ENCODE peak calls at places on chromosomes 11 and 22, in ten cellular contexts. V, Y, T, Z, O, Q, C, B, M and I are unnamed samples.
A peak's percentile ranks its signal among the peaks of the same experiment; 100 is the strongest.

GRCh38 chr11:129315781-129316579 is 59.7 kb upstream of the BARX2 start:
- DNase-seq in V (peak; percentile 32), Y (peak; percentile 83), T (no peak), Z (no peak), O (no peak), Q (no peak), C (no peak), B (peak; percentile 79), M (no peak), I (no peak)

GRCh38 chr11:65448074-65448417 is 25.4 kb downstream of the NEAT1 start:
- DNase-seq in V (no peak), Y (no peak), T (no peak), Z (no peak), O (peak; percentile 84), Q (no peak), C (no peak), B (no peak), M (no peak), I (no peak)

GRCh38 chr22:20661473-20661872 is 112.4 kb upstream of the SERPIND1 start:
- DNase-seq in V (no peak), Y (no peak), T (no peak), Z (no peak), O (no peak), Q (no peak), C (no peak), B (no peak), M (no peak), I (no peak)

GRCh38 chr11:1295591-1295990 is 13.8 kb downstream of the TOLLIP start:
- DNase-seq in V (no peak), Y (no peak), T (no peak), Z (no peak), O (no peak), Q (no peak), C (no peak), B (no peak), M (no peak), I (no peak)

GRCh38 chr11:60367896-60368295 is 10.4 kb upstream of the MS4A7 start:
- DNase-seq in V (no peak), Y (no peak), T (no peak), Z (no peak), O (no peak), Q (no peak), C (no peak), B (no peak), M (no peak), I (no peak)

GRCh38 chr11:35178862-35179261 is 39.9 kb downstream of the CD44 start:
- DNase-seq in V (no peak), Y (peak; percentile 75), T (no peak), Z (no peak), O (no peak), Q (no peak), C (no peak), B (no peak), M (no peak), I (no peak)

GRCh38 chr22:24417901-24418641 is 9.3 kb upstream of the ADORA2A start:
- DNase-seq in V (no peak), Y (peak; percentile 57), T (peak; percentile 44), Z (no peak), O (no peak), Q (no peak), C (no peak), B (no peak), M (no peak), I (no peak)

GRCh38 chr11:77181226-77181625 is 53.2 kb downstream of the MYO7A start:
- DNase-seq in V (no peak), Y (no peak), T (no peak), Z (no peak), O (no peak), Q (no peak), C (no peak), B (no peak), M (no peak), I (no peak)

GRCh38 chr11:83475741-83476140 is 189.6 kb upstream of the CCDC90B start:
- DNase-seq in V (no peak), Y (no peak), T (no peak), Z (no peak), O (no peak), Q (no peak), C (no peak), B (no peak), M (no peak), I (no peak)

GRCh38 chr11:61146413-61146812 is 14.8 kb downstream of the VPS37C start:
- DNase-seq in V (no peak), Y (no peak), T (no peak), Z (no peak), O (no peak), Q (no peak), C (no peak), B (no peak), M (no peak), I (no peak)

GRCh38 chr11:15849265-15849664 is 507.1 kb downstream of the SOX6 start:
- DNase-seq in V (no peak), Y (no peak), T (no peak), Z (no peak), O (no peak), Q (no peak), C (no peak), B (no peak), M (no peak), I (no peak)

GRCh38 chr11:120722539-120722938 is 211.0 kb downstream of the GRIK4 start:
- DNase-seq in V (no peak), Y (no peak), T (no peak), Z (no peak), O (no peak), Q (no peak), C (no peak), B (no peak), M (no peak), I (no peak)

GRCh38 chr22:43635101-43635500 is 177.0 kb downstream of the EFCAB6 start:
- DNase-seq in V (no peak), Y (no peak), T (no peak), Z (no peak), O (no peak), Q (no peak), C (no peak), B (no peak), M (no peak), I (no peak)

GRCh38 chr11:82873919-82874333 is 26.3 kb downstream of the PRCP start:
- DNase-seq in V (no peak), Y (no peak), T (no peak), Z (peak; percentile 9), O (no peak), Q (no peak), C (no peak), B (no peak), M (no peak), I (no peak)

GRCh38 chr22:19407649-19408606 is 23.6 kb downstream of the HIRA start:
- DNase-seq in V (no peak), Y (no peak), T (peak; percentile 30), Z (no peak), O (peak; percentile 49), Q (no peak), C (no peak), B (no peak), M (no peak), I (no peak)

GRCh38 chr22:37057796-37058510 is 6.4 kb downstream of the KCTD17 start:
- DNase-seq in V (no peak), Y (no peak), T (no peak), Z (no peak), O (no peak), Q (no peak), C (no peak), B (no peak), M (no peak), I (no peak)

DNA sequence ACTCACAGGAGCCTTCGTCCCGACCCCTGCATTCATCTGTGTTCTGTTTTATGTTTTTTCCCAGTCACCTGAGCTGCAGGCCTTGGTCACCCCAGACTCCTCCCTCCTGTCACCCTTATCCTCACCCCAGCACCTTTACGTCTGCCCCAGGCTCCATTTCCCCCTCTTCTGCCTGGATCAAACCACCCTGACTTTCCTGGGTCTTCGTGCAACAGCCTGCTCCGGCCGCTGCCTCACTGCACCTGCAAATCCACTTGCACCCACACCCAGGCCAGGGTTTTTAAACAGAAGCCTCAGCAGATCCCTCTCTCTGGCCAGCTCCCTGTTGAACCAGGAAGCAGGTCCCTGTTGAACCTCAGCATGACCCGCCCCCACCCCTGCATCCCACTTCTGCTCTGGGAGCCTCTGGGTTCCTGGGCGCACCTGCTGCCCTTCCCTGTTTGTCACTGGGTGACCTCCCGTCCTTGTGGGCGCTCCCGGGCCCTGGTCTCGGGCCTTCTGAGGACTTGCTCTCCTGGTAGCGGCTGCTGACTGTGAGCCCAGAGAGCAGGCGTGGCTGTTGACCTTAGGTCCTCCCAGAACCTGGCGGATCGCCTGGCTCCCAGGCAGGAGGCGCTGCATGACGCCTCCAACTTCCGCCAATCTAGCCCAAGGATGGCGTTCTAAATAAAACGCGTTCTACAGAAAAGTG is 12.8 kb downstream of the MAPK8IP2 start:
- DNase-seq in V (peak; percentile 68), Y (peak; percentile 18), T (no peak), Z (no peak), O (no peak), Q (no peak), C (no peak), B (peak; percentile 74), M (no peak), I (no peak)
- TF ChIP-seq CTCF in V (peak; percentile 36), Y (no peak), T (no peak), Z (no peak), O (no peak), Q (no peak), C (no peak), B (peak; percentile 29), M (no peak), I (no peak)

GRCh38 chr11:64100345-64100744 is 64.6 kb downstream of the FLRT1 start:
- DNase-seq in V (no peak), Y (no peak), T (no peak), Z (no peak), O (no peak), Q (no peak), C (no peak), B (peak; percentile 57), M (no peak), I (no peak)
- TF ChIP-seq CTCF in V (peak; percentile 52), Y (peak; percentile 14), T (peak; percentile 19), Z (no peak), O (peak; percentile 26), Q (peak; percentile 32), C (no peak), B (peak; percentile 68), M (no peak), I (peak; percentile 33)

DNA sequence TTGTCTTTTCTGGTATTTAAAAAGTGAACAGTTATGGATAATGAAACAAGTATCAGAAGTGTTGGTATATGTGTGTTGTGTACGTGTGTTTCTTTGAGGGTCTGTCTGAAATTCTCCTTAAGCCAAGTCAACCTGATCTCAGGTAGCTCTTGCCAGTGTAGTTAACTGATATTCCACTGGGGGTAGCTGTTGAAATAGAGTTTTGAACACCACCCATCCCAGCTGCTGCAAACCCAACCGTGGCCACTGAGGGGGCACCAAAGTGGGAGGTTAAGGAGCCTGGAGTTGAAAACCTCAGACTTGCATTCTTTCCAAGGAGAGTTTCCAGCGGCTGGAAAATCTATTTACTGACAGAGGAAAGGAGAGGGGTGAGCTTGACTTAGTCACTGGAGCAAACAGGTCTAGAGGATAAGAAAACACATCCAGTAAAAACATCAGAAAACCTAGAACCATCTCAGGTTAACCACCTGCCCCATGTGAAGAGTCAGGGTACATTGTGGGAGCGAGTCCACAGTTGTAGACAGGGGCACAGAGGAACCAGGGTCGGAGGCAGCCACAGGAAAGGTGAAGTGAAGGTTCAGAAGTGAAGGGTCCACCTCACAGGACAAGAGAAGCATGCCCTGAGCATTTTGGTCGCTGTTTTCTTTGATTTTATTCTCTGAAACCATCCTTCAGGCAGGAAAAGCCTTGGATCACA is 8.8 kb upstream of the CUL5 start:
- DNase-seq in V (peak; percentile 74), Y (peak; percentile 63), T (peak; percentile 59), Z (peak; percentile 70), O (peak; percentile 59), Q (peak; percentile 33), C (peak; percentile 61), B (peak; percentile 85), M (no peak), I (peak; percentile 29)
- TF ChIP-seq CTCF in V (peak; percentile 81), Y (peak; percentile 39), T (peak; percentile 49), Z (peak; percentile 72), O (peak; percentile 79), Q (peak; percentile 70), C (peak; percentile 35), B (peak; percentile 90), M (peak; percentile 18), I (peak; percentile 60)

GRCh38 chr11:109641549-109641948 is 219.6 kb downstream of the C11orf87 start:
- DNase-seq in V (no peak), Y (peak; percentile 51), T (peak; percentile 62), Z (peak; percentile 46), O (peak; percentile 16), Q (peak; percentile 6), C (peak; percentile 13), B (peak; percentile 49), M (no peak), I (peak; percentile 51)
- TF ChIP-seq CTCF in V (no peak), Y (peak; percentile 37), T (peak; percentile 17), Z (no peak), O (peak; percentile 9), Q (peak; percentile 11), C (peak; percentile 5), B (peak; percentile 47), M (no peak), I (peak; percentile 34)